ENCODE peak calls at places on chromosomes 3 and 15, in ten cellular contexts. One of them, this sample, is unnamed.

GRCh38 chr3:182909318-182910040 is 70.9 kb downstream of the DCUN1D1 start:
- DNase-seq in ovary: no peak
- DNase-seq in coronary artery: no peak
- DNase-seq in lower leg skin: no peak
- DNase-seq in neural progenitor cell: peak; percentile 38
- DNase-seq in Caco-2: no peak
- DNase-seq in AG04449: no peak
- DNase-seq in body of pancreas: no peak
- DNase-seq in cardiac muscle cell: peak; percentile 13
- DNase-seq in breast epithelium: no peak
- DNase-seq in this sample: no peak

GRCh38 chr3:72187131-72187530 is 402.2 kb upstream of the PROK2 start:
- DNase-seq in neural progenitor cell: peak; percentile 18
- DNase-seq in cardiac muscle cell: no peak
- DNase-seq in Caco-2: no peak
- DNase-seq in lower leg skin: no peak
- DNase-seq in AG04449: no peak
- DNase-seq in breast epithelium: no peak
- DNase-seq in body of pancreas: no peak
- DNase-seq in coronary artery: no peak
- DNase-seq in ovary: no peak
- DNase-seq in this sample: no peak

GRCh38 chr3:196227629-196228493 is 11.5 kb downstream of the SLC51A start:
- DNase-seq in coronary artery: no peak
- DNase-seq in Caco-2: no peak
- DNase-seq in breast epithelium: no peak
- DNase-seq in cardiac muscle cell: peak; percentile 40
- DNase-seq in neural progenitor cell: no peak
- DNase-seq in lower leg skin: no peak
- DNase-seq in body of pancreas: no peak
- DNase-seq in AG04449: no peak
- DNase-seq in ovary: peak; percentile 81
- DNase-seq in this sample: no peak

GRCh38 chr15:71149645-71150557 is 34.6 kb downstream of the THSD4 start:
- DNase-seq in coronary artery: no peak
- DNase-seq in body of pancreas: peak; percentile 51
- DNase-seq in AG04449: no peak
- DNase-seq in lower leg skin: no peak
- DNase-seq in breast epithelium: no peak
- DNase-seq in cardiac muscle cell: peak; percentile 20
- DNase-seq in ovary: no peak
- DNase-seq in Caco-2: no peak
- DNase-seq in neural progenitor cell: no peak
- DNase-seq in this sample: no peak

GRCh38 chr3:38792983-38793382 is 23.0 kb downstream of the SCN10A start:
- DNase-seq in body of pancreas: no peak
- DNase-seq in breast epithelium: no peak
- DNase-seq in ovary: no peak
- DNase-seq in cardiac muscle cell: no peak
- DNase-seq in Caco-2: no peak
- DNase-seq in lower leg skin: no peak
- DNase-seq in AG04449: no peak
- DNase-seq in coronary artery: no peak
- DNase-seq in neural progenitor cell: no peak
- DNase-seq in this sample: no peak

GRCh38 chr3:185460719-185461350 is 38.0 kb downstream of the TMEM41A start:
- DNase-seq in coronary artery: no peak
- DNase-seq in body of pancreas: no peak
- DNase-seq in breast epithelium: no peak
- DNase-seq in Caco-2: no peak
- DNase-seq in lower leg skin: no peak
- DNase-seq in ovary: no peak
- DNase-seq in cardiac muscle cell: peak; percentile 8
- DNase-seq in AG04449: no peak
- DNase-seq in neural progenitor cell: no peak
- DNase-seq in this sample: no peak

GRCh38 chr15:51075364-51075763 is 19.3 kb downstream of the TNFAIP8L3 start:
- DNase-seq in coronary artery: no peak
- DNase-seq in cardiac muscle cell: no peak
- DNase-seq in AG04449: no peak
- DNase-seq in neural progenitor cell: no peak
- DNase-seq in lower leg skin: no peak
- DNase-seq in Caco-2: no peak
- DNase-seq in breast epithelium: no peak
- DNase-seq in body of pancreas: no peak
- DNase-seq in ovary: no peak
- DNase-seq in this sample: no peak

GRCh38 chr3:31896643-31897433 is 84.2 kb downstream of the OSBPL10 start:
- DNase-seq in coronary artery: no peak
- DNase-seq in Caco-2: peak; percentile 79
- DNase-seq in breast epithelium: no peak
- DNase-seq in body of pancreas: no peak
- DNase-seq in ovary: no peak
- DNase-seq in lower leg skin: no peak
- DNase-seq in cardiac muscle cell: no peak
- DNase-seq in AG04449: no peak
- DNase-seq in neural progenitor cell: no peak
- DNase-seq in this sample: no peak

GRCh38 chr3:141996437-141996836 is 120.0 kb downstream of the ATP1B3 start:
- DNase-seq in Caco-2: no peak
- DNase-seq in AG04449: no peak
- DNase-seq in coronary artery: no peak
- DNase-seq in body of pancreas: no peak
- DNase-seq in ovary: no peak
- DNase-seq in breast epithelium: no peak
- DNase-seq in cardiac muscle cell: no peak
- DNase-seq in lower leg skin: no peak
- DNase-seq in neural progenitor cell: no peak
- DNase-seq in this sample: no peak

GRCh38 chr3:66348696-66349095 is 127.9 kb downstream of the SLC25A26 start:
- DNase-seq in AG04449: no peak
- DNase-seq in body of pancreas: no peak
- DNase-seq in lower leg skin: no peak
- DNase-seq in coronary artery: no peak
- DNase-seq in cardiac muscle cell: no peak
- DNase-seq in Caco-2: no peak
- DNase-seq in neural progenitor cell: no peak
- DNase-seq in breast epithelium: no peak
- DNase-seq in ovary: no peak
- DNase-seq in this sample: no peak

GRCh38 chr3:139427283-139428060 is 38.0 kb upstream of the COPB2 start:
- DNase-seq in ovary: no peak
- DNase-seq in body of pancreas: no peak
- DNase-seq in breast epithelium: no peak
- DNase-seq in cardiac muscle cell: peak; percentile 87
- DNase-seq in lower leg skin: no peak
- DNase-seq in neural progenitor cell: peak; percentile 88
- DNase-seq in Caco-2: no peak
- DNase-seq in coronary artery: no peak
- DNase-seq in AG04449: peak; percentile 42
- DNase-seq in this sample: peak; percentile 27

GRCh38 chr15:29266052-29266572 is 3.5 kb downstream of the NSMCE3 start:
- DNase-seq in lower leg skin: no peak
- DNase-seq in coronary artery: no peak
- DNase-seq in neural progenitor cell: no peak
- DNase-seq in cardiac muscle cell: no peak
- DNase-seq in Caco-2: no peak
- DNase-seq in ovary: no peak
- DNase-seq in breast epithelium: no peak
- DNase-seq in AG04449: no peak
- DNase-seq in body of pancreas: no peak
- DNase-seq in this sample: no peak

GRCh38 chr3:72044231-72044935 is 259.4 kb upstream of the PROK2 start:
- DNase-seq in Caco-2: no peak
- DNase-seq in breast epithelium: no peak
- DNase-seq in neural progenitor cell: no peak
- DNase-seq in body of pancreas: no peak
- DNase-seq in ovary: no peak
- DNase-seq in AG04449: no peak
- DNase-seq in lower leg skin: no peak
- DNase-seq in cardiac muscle cell: no peak
- DNase-seq in coronary artery: no peak
- DNase-seq in this sample: no peak

GRCh38 chr3:168914662-168915061 is 748.9 kb downstream of the MECOM start:
- DNase-seq in AG04449: no peak
- DNase-seq in body of pancreas: no peak
- DNase-seq in Caco-2: no peak
- DNase-seq in coronary artery: no peak
- DNase-seq in cardiac muscle cell: no peak
- DNase-seq in ovary: no peak
- DNase-seq in lower leg skin: no peak
- DNase-seq in neural progenitor cell: no peak
- DNase-seq in breast epithelium: no peak
- DNase-seq in this sample: no peak

GRCh38 chr15:64766041-64766440 is 9.3 kb downstream of the RBPMS2 start:
- DNase-seq in Caco-2: no peak
- DNase-seq in ovary: no peak
- DNase-seq in AG04449: no peak
- DNase-seq in body of pancreas: no peak
- DNase-seq in breast epithelium: no peak
- DNase-seq in neural progenitor cell: no peak
- DNase-seq in lower leg skin: no peak
- DNase-seq in coronary artery: no peak
- DNase-seq in cardiac muscle cell: no peak
- DNase-seq in this sample: no peak

GRCh38 chr15:64763874-64764273 is 11.5 kb downstream of the RBPMS2 start:
- DNase-seq in Caco-2: no peak
- DNase-seq in ovary: no peak
- DNase-seq in breast epithelium: no peak
- DNase-seq in AG04449: no peak
- DNase-seq in coronary artery: no peak
- DNase-seq in cardiac muscle cell: no peak
- DNase-seq in body of pancreas: no peak
- DNase-seq in neural progenitor cell: no peak
- DNase-seq in lower leg skin: no peak
- DNase-seq in this sample: no peak

GRCh38 chr15:64770626-64771025 is 4.8 kb downstream of the RBPMS2 start:
- DNase-seq in lower leg skin: no peak
- DNase-seq in body of pancreas: no peak
- DNase-seq in cardiac muscle cell: no peak
- DNase-seq in ovary: no peak
- DNase-seq in coronary artery: no peak
- DNase-seq in neural progenitor cell: no peak
- DNase-seq in AG04449: no peak
- DNase-seq in breast epithelium: no peak
- DNase-seq in Caco-2: no peak
- DNase-seq in this sample: no peak

GRCh38 chr15:64763462-64763861 is 11.9 kb downstream of the RBPMS2 start:
- DNase-seq in neural progenitor cell: no peak
- DNase-seq in lower leg skin: no peak
- DNase-seq in breast epithelium: no peak
- DNase-seq in Caco-2: no peak
- DNase-seq in coronary artery: no peak
- DNase-seq in cardiac muscle cell: no peak
- DNase-seq in ovary: no peak
- DNase-seq in AG04449: no peak
- DNase-seq in body of pancreas: no peak
- DNase-seq in this sample: no peak

GRCh38 chr15:64767203-64767602 is 8.2 kb downstream of the RBPMS2 start:
- DNase-seq in breast epithelium: no peak
- DNase-seq in cardiac muscle cell: no peak
- DNase-seq in coronary artery: no peak
- DNase-seq in Caco-2: no peak
- DNase-seq in AG04449: no peak
- DNase-seq in neural progenitor cell: no peak
- DNase-seq in body of pancreas: no peak
- DNase-seq in lower leg skin: no peak
- DNase-seq in ovary: no peak
- DNase-seq in this sample: no peak
- H3K4me3 ChIP-seq in breast epithelium: no peak overlapping the region
- H3K4me3 ChIP-seq in cardiac muscle cell: no peak overlapping the region
- H3K4me3 ChIP-seq in coronary artery: no peak overlapping the region
- H3K4me3 ChIP-seq in Caco-2: no peak overlapping the region
- H3K4me3 ChIP-seq in AG04449: no peak overlapping the region
- H3K4me3 ChIP-seq in neural progenitor cell: no peak overlapping the region
- H3K4me3 ChIP-seq in body of pancreas: no peak overlapping the region
- H3K4me3 ChIP-seq in lower leg skin: no peak overlapping the region
- H3K4me3 ChIP-seq in ovary: no peak overlapping the region
- H3K4me3 ChIP-seq in this sample: no peak overlapping the region

GRCh38 chr15:79539426-79539825 is 107.3 kb downstream of the MINAR1 start:
- DNase-seq in lower leg skin: no peak
- DNase-seq in neural progenitor cell: no peak
- DNase-seq in ovary: no peak
- DNase-seq in Caco-2: no peak
- DNase-seq in cardiac muscle cell: no peak
- DNase-seq in body of pancreas: no peak
- DNase-seq in coronary artery: no peak
- DNase-seq in AG04449: no peak
- DNase-seq in breast epithelium: no peak
- DNase-seq in this sample: no peak

GRCh38 chr15:79541176-79541575 is 109.0 kb downstream of the MINAR1 start:
- DNase-seq in cardiac muscle cell: no peak
- DNase-seq in lower leg skin: no peak
- DNase-seq in neural progenitor cell: no peak
- DNase-seq in AG04449: no peak
- DNase-seq in body of pancreas: no peak
- DNase-seq in coronary artery: no peak
- DNase-seq in Caco-2: no peak
- DNase-seq in ovary: no peak
- DNase-seq in breast epithelium: no peak
- DNase-seq in this sample: no peak

GRCh38 chr15:79540551-79540950 is 108.4 kb downstream of the MINAR1 start:
- DNase-seq in neural progenitor cell: no peak
- DNase-seq in AG04449: no peak
- DNase-seq in lower leg skin: no peak
- DNase-seq in coronary artery: no peak
- DNase-seq in cardiac muscle cell: no peak
- DNase-seq in body of pancreas: no peak
- DNase-seq in breast epithelium: no peak
- DNase-seq in ovary: no peak
- DNase-seq in Caco-2: no peak
- DNase-seq in this sample: no peak

GRCh38 chr15:79543097-79543496 is 111.0 kb downstream of the MINAR1 start:
- DNase-seq in lower leg skin: no peak
- DNase-seq in cardiac muscle cell: no peak
- DNase-seq in neural progenitor cell: no peak
- DNase-seq in body of pancreas: no peak
- DNase-seq in ovary: no peak
- DNase-seq in AG04449: no peak
- DNase-seq in coronary artery: no peak
- DNase-seq in Caco-2: no peak
- DNase-seq in breast epithelium: no peak
- DNase-seq in this sample: no peak
- TF ChIP-seq CTCF in lower leg skin: no peak
- TF ChIP-seq CTCF in cardiac muscle cell: no peak
- TF ChIP-seq CTCF in neural progenitor cell: no peak
- TF ChIP-seq CTCF in body of pancreas: no peak
- TF ChIP-seq CTCF in ovary: no peak
- TF ChIP-seq CTCF in AG04449: no peak
- TF ChIP-seq CTCF in coronary artery: no peak
- TF ChIP-seq CTCF in Caco-2: no peak
- TF ChIP-seq CTCF in breast epithelium: no peak
- TF ChIP-seq CTCF in this sample: peak; percentile 30

GRCh38 chr15:78565951-78566774 is 843 bp downstream of the CHRNA5 start:
- DNase-seq in lower leg skin: no peak
- DNase-seq in ovary: no peak
- DNase-seq in Caco-2: no peak
- DNase-seq in breast epithelium: no peak
- DNase-seq in body of pancreas: no peak
- DNase-seq in AG04449: no peak
- DNase-seq in neural progenitor cell: peak; percentile 53
- DNase-seq in cardiac muscle cell: peak; percentile 29
- DNase-seq in coronary artery: no peak
- DNase-seq in this sample: no peak
- H3K4me3 ChIP-seq in lower leg skin: peak overlapping the region; percentile 46
- H3K4me3 ChIP-seq in ovary: peak overlapping the region; percentile 42
- H3K4me3 ChIP-seq in Caco-2: peak overlapping the region; percentile 64
- H3K4me3 ChIP-seq in breast epithelium: peak overlapping the region; percentile 77
- H3K4me3 ChIP-seq in body of pancreas: peak overlapping the region; percentile 8
- H3K4me3 ChIP-seq in AG04449: peak overlapping the region; percentile 77
- H3K4me3 ChIP-seq in neural progenitor cell: peak overlapping the region; percentile 94
- H3K4me3 ChIP-seq in cardiac muscle cell: peak overlapping the region; percentile 54
- H3K4me3 ChIP-seq in coronary artery: peak overlapping the region; percentile 67
- H3K4me3 ChIP-seq in this sample: peak overlapping the region; percentile 80

GRCh38 chr3:14133188-14133800 is 8.4 kb downstream of the TMEM43 start:
- DNase-seq in neural progenitor cell: no peak
- DNase-seq in Caco-2: no peak
- DNase-seq in lower leg skin: no peak
- DNase-seq in body of pancreas: no peak
- DNase-seq in ovary: no peak
- DNase-seq in breast epithelium: no peak
- DNase-seq in coronary artery: no peak
- DNase-seq in cardiac muscle cell: no peak
- DNase-seq in AG04449: no peak
- DNase-seq in this sample: no peak
- TF ChIP-seq CTCF in neural progenitor cell: no peak
- TF ChIP-seq CTCF in Caco-2: no peak
- TF ChIP-seq CTCF in lower leg skin: no peak
- TF ChIP-seq CTCF in body of pancreas: no peak
- TF ChIP-seq CTCF in ovary: no peak
- TF ChIP-seq CTCF in breast epithelium: no peak
- TF ChIP-seq CTCF in coronary artery: no peak
- TF ChIP-seq CTCF in cardiac muscle cell: no peak
- TF ChIP-seq CTCF in AG04449: no peak
- TF ChIP-seq CTCF in this sample: no peak

This sample was measured in GM12864.